ENCODE peak calls at places on chromosomes 3 and 15, in seven cellular contexts. F is colonic mucosa; K is CD4-positive, alpha-beta T cell; B is A549; P is H9; Q is MM.1S; H is tibial nerve. W is an unnamed sample.

GRCh38 chr15:76799760-76800159 is 105.4 kb downstream of the SCAPER start:
- DNase-seq in F (no peak), K (no peak), B (peak; percentile 58), P (no peak), Q (no peak), H (no peak), W (no peak)

GRCh38 chr15:78866824-78867223 is 5.9 kb upstream of the MORF4L1 start:
- DNase-seq in F (no peak), K (no peak), B (peak; percentile 41), P (no peak), Q (no peak), H (no peak), W (no peak)

GRCh38 chr15:78105541-78106241 is 13.3 kb downstream of the SH2D7 start:
- DNase-seq in F (no peak), K (peak; percentile 26), B (no peak), P (no peak), Q (no peak), H (no peak), W (no peak)

GRCh38 chr15:53835309-53835708 is 75.8 kb upstream of the WDR72 start:
- DNase-seq in F (no peak), K (no peak), B (peak; percentile 4), P (no peak), Q (no peak), H (no peak), W (no peak)

GRCh38 chr3:52524752-52525661 is 8.7 kb downstream of the NT5DC2 start:
- DNase-seq in F (no peak), K (no peak), B (no peak), P (no peak), Q (no peak), H (no peak), W (peak; percentile 60)

GRCh38 chr3:124514681-124515080 is 215.6 kb upstream of the UMPS start:
- DNase-seq in F (no peak), K (no peak), B (no peak), P (no peak), Q (no peak), H (no peak), W (no peak)

GRCh38 chr3:160981217-160981938 is 123.8 kb downstream of the B3GALNT1 start:
- DNase-seq in F (no peak), K (no peak), B (no peak), P (no peak), Q (no peak), H (peak; percentile 60), W (no peak)

GRCh38 chr15:47993051-47993450 is 127.7 kb upstream of the SLC24A5 start:
- DNase-seq in F (no peak), K (no peak), B (no peak), P (no peak), Q (no peak), H (no peak), W (no peak)

GRCh38 chr3:63934041-63934440 is 21.9 kb upstream of the SCAANT1 start:
- DNase-seq in F (no peak), K (no peak), B (no peak), P (no peak), Q (no peak), H (no peak), W (no peak)

GRCh38 chr15:91936182-91936775 is 82.8 kb downstream of the SLCO3A1 start:
- DNase-seq in F (no peak), K (no peak), B (no peak), P (no peak), Q (no peak), H (no peak), W (no peak)

GRCh38 chr3:33115024-33115768 is 1.4 kb downstream of the CRTAP start:
- DNase-seq in F (peak; percentile 69), K (no peak), B (peak; percentile 71), P (no peak), Q (peak; percentile 27), H (peak; percentile 79), W (peak; percentile 57)

GRCh38 chr3:118538187-118538586 is 496.5 kb downstream of the IGSF11 start:
- DNase-seq in F (no peak), K (no peak), B (no peak), P (no peak), Q (no peak), H (no peak), W (no peak)

GRCh38 chr15:80404057-80404718 is at the start of gene ARNT2:
- DNase-seq in F (no peak), K (no peak), B (peak; percentile 52), P (peak; percentile 51), Q (peak; percentile 30), H (no peak), W (no peak)

GRCh38 chr3:72744330-72744729 is 103.9 kb downstream of the SHQ1 start:
- DNase-seq in F (no peak), K (no peak), B (no peak), P (no peak), Q (no peak), H (no peak), W (no peak)

GRCh38 chr3:133441867-133442270 is 42.0 kb downstream of the BFSP2 start:
- DNase-seq in F (no peak), K (peak; percentile 43), B (no peak), P (no peak), Q (peak; percentile 61), H (no peak), W (no peak)

GRCh38 chr3:148309390-148310035 is 388.2 kb upstream of the AGTR1 start:
- DNase-seq in F (peak; percentile 22), K (no peak), B (peak; percentile 29), P (peak; percentile 45), Q (peak; percentile 53), H (peak; percentile 34), W (no peak)

GRCh38 chr15:67794832-67795574 is 30.3 kb upstream of the SKOR1 start:
- DNase-seq in F (no peak), K (no peak), B (no peak), P (no peak), Q (no peak), H (no peak), W (no peak)

GRCh38 chr15:60344987-60345386 is 52.8 kb downstream of the ANXA2 start:
- DNase-seq in F (no peak), K (no peak), B (no peak), P (no peak), Q (no peak), H (no peak), W (no peak)

GRCh38 chr3:49498655-49499054 is 28.6 kb downstream of the DAG1 start:
- DNase-seq in F (no peak), K (no peak), B (peak; percentile 19), P (no peak), Q (no peak), H (no peak), W (no peak)

GRCh38 chr3:15263120-15263519 is 57.1 kb downstream of the CAPN7 start:
- DNase-seq in F (no peak), K (no peak), B (no peak), P (no peak), Q (no peak), H (peak; percentile 7), W (no peak)

GRCh38 chr3:15263926-15264325 is 57.9 kb downstream of the CAPN7 start:
- DNase-seq in F (no peak), K (no peak), B (no peak), P (no peak), Q (no peak), H (peak; percentile 3), W (no peak)

GRCh38 chr3:15265655-15266509 is 59.8 kb downstream of the CAPN7 start:
- DNase-seq in F (no peak), K (no peak), B (no peak), P (no peak), Q (no peak), H (no peak), W (no peak)

GRCh38 chr3:15266510-15267376 is 60.7 kb downstream of the CAPN7 start:
- DNase-seq in F (no peak), K (no peak), B (no peak), P (no peak), Q (no peak), H (no peak), W (no peak)

DNA sequence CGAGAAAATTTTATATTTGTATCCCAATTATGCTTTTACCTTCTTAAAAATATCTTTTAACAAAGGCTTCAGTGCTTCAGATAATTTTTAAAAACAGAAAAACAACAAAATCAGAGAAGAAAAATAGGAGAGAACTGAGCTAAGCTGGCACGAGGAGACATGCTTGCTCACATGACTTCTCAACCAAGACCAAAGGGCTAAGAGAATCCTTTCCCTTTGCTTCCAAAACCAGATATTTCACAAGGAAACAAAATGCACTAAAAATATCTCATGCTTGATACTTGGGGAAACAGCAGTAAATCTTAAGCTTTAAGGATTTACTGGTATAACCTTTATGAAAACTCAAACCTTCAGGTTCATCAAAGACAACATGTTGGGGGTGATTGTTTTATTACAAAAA is 58.4 kb downstream of the CAPN7 start:
- DNase-seq in F (no peak), K (no peak), B (no peak), P (no peak), Q (no peak), H (peak; percentile 4), W (no peak)
- H3K27ac ChIP-seq in F (no peak overlapping the region), K (no peak overlapping the region), B (no peak overlapping the region), P (no peak overlapping the region), Q (no peak overlapping the region), H (peak overlapping the region; percentile 41), W (peak overlapping the region; percentile 87)

DNA sequence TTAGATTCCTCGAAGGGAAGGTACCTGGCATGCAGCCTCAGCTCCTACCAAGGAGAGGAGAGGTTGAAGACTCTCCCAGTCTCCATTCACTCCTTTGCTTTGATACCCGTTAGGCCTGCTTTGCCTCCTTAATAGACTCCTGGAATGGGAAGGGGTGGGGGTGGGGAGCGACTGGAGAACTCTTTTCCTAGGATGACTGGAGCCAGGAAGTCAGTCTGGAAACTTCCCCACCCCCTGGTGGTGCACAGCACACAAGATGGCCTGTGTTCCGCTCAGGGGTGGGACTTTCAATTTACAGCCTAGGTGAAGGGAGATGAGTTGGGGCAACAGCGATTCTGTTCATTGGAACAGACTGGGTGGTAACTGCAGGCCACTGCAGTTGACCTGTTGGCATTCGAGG is 21.4 kb upstream of the CELF6 start:
- DNase-seq in F (no peak), K (no peak), B (peak; percentile 65), P (peak; percentile 85), Q (no peak), H (no peak), W (no peak)
- TF ChIP-seq CTCF in F (no peak), K (no peak), B (peak; percentile 16), P (peak; percentile 68), Q (no peak), H (no peak), W (no peak)

GRCh38 chr3:11637901-11638668 is 5.6 kb downstream of the VGLL4 start:
- DNase-seq in F (no peak), K (no peak), B (no peak), P (no peak), Q (no peak), H (no peak), W (no peak)
- H3K27ac ChIP-seq in F (no peak overlapping the region), K (no peak overlapping the region), B (no peak overlapping the region), P (no peak overlapping the region), Q (no peak overlapping the region), H (peak overlapping the region; percentile 88), W (peak overlapping the region; percentile 92)

GRCh38 chr3:38150780-38151528 is 12.5 kb downstream of the MYD88 start:
- DNase-seq in F (no peak), K (no peak), B (no peak), P (no peak), Q (no peak), H (no peak), W (no peak)
- TF ChIP-seq CTCF in F (no peak), K (no peak), B (no peak), P (peak; percentile 51), Q (no peak), H (no peak), W (no peak)